ENCODE peak calls at places on chromosomes 6 and 20, in four cellular contexts. D is head of caudate nucleus, H is GM03348, I is RWPE2. U is an unnamed sample.

GRCh38 chr20:39103732-39104131 is 141.6 kb downstream of the DHX35 start:
- DNase-seq in D (no peak), H (no peak), I (no peak), U (no peak)

GRCh38 chr20:16821211-16822089 is 73.3 kb downstream of the OTOR start:
- DNase-seq in D (no peak), H (peak), I (no peak), U (no peak)

GRCh38 chr20:57264151-57264792 is 2.2 kb downstream of the BMP7 start:
- DNase-seq in D (no peak), H (no peak), I (no peak), U (no peak)

GRCh38 chr6:124010574-124010973 is 206.9 kb downstream of the NKAIN2 start:
- DNase-seq in D (no peak), H (no peak), I (no peak), U (no peak)

GRCh38 chr20:46934746-46935283 is 40.2 kb downstream of the EYA2 start:
- DNase-seq in D (no peak), H (no peak), I (no peak), U (no peak)

GRCh38 chr6:157823001-157823522 is at the start of gene SNX9:
- DNase-seq in D (peak), H (peak), I (peak), U (no peak)

GRCh38 chr6:53165333-53165732 is 16.7 kb upstream of the GCM1 start:
- DNase-seq in D (no peak), H (no peak), I (no peak), U (no peak)

GRCh38 chr6:136889271-136890193 is 32.6 kb upstream of the SLC35D3 start:
- DNase-seq in D (no peak), H (no peak), I (no peak), U (no peak)

GRCh38 chr20:33963756-33964155 is 30.0 kb upstream of the RALY start:
- DNase-seq in D (no peak), H (no peak), I (peak), U (no peak)

GRCh38 chr6:128731249-128732165 is 151.4 kb upstream of the LAMA2 start:
- DNase-seq in D (peak), H (peak), I (no peak), U (no peak)

GRCh38 chr6:7267521-7268091 is 45.4 kb downstream of the SSR1 start:
- DNase-seq in D (peak), H (peak), I (peak), U (no peak)

GRCh38 chr6:108133594-108134179 is 32.1 kb upstream of the NR2E1 start:
- DNase-seq in D (peak), H (peak), I (peak), U (no peak)

GRCh38 chr6:21381336-21381963 is 212.1 kb upstream of the SOX4 start:
- DNase-seq in D (no peak), H (peak), I (no peak), U (peak)

GRCh38 chr6:121437861-121438651 is 2.6 kb downstream of the GJA1 start:
- DNase-seq in D (no peak), H (peak), I (no peak), U (no peak)

GRCh38 chr6:12203001-12203400 is 87.2 kb upstream of the EDN1 start:
- DNase-seq in D (no peak), H (no peak), I (no peak), U (no peak)

GRCh38 chr20:4014031-4014474 is 1.3 kb downstream of the RNF24 start:
- DNase-seq in D (no peak), H (peak), I (peak), U (peak)

GRCh38 chr6:137487947-137488735 is 6.1 kb downstream of the OLIG3 start:
- DNase-seq in D (no peak), H (no peak), I (no peak), U (no peak)

GRCh38 chr6:15171026-15171425 is 74.8 kb upstream of the JARID2 start:
- DNase-seq in D (no peak), H (no peak), I (no peak), U (no peak)

GRCh38 chr6:2857580-2858337 is 16.1 kb upstream of the SERPINB1 start:
- DNase-seq in D (no peak), H (no peak), I (no peak), U (no peak)

GRCh38 chr20:24767623-24768100 is 181.4 kb upstream of the CST7 start:
- DNase-seq in D (no peak), H (no peak), I (no peak), U (no peak)

U was measured in cerebellar nuclear complex.